ENCODE peak calls at places on chromosomes 16 and 17, in six cellular contexts. A is cardiac fibroblast; C is effector memory CD8-positive, alpha-beta T cell; F is NCI-H345; O is IMR-90; Z is AG09309. M is an unnamed sample.
A peak's percentile ranks its signal among the peaks of the same experiment; 100 is the strongest.

GRCh38 chr17:48590603-48591161 is 641 bp upstream of the HOXB3 start:
- DNase-seq in A (no peak), C (no peak), F (peak; percentile 42), O (peak; percentile 16), Z (no peak), M (no peak)

GRCh38 chr17:41360291-41360995 is 9.2 kb downstream of the KRT33B start:
- DNase-seq in A (no peak), C (no peak), F (no peak), O (peak; percentile 59), Z (peak; percentile 72), M (no peak)

GRCh38 chr16:64983983-64984382 is 137.9 kb downstream of the CDH11 start:
- DNase-seq in A (peak; percentile 93), C (no peak), F (peak; percentile 79), O (peak; percentile 89), Z (peak; percentile 57), M (peak; percentile 76)

GRCh38 chr16:20849587-20850390 is 43.5 kb downstream of the REXO5 start:
- DNase-seq in A (peak; percentile 82), C (peak; percentile 63), F (peak; percentile 43), O (peak; percentile 68), Z (peak; percentile 11), M (peak; percentile 68)

GRCh38 chr16:77450790-77451487 is 16.1 kb upstream of the ADAMTS18 start:
- DNase-seq in A (no peak), C (no peak), F (peak; percentile 94), O (no peak), Z (no peak), M (no peak)

GRCh38 chr16:86074651-86075487 is 175.9 kb downstream of the IRF8 start:
- DNase-seq in A (no peak), C (no peak), F (no peak), O (peak; percentile 61), Z (no peak), M (no peak)

GRCh38 chr17:36443777-36444176 is 42.7 kb upstream of the ZNHIT3 start:
- DNase-seq in A (no peak), C (no peak), F (no peak), O (no peak), Z (no peak), M (no peak)

GRCh38 chr17:5780476-5780875 is 196.2 kb upstream of the NLRP1 start:
- DNase-seq in A (peak; percentile 70), C (no peak), F (no peak), O (peak; percentile 79), Z (no peak), M (peak; percentile 14)

GRCh38 chr17:45288825-45289224 is 26.9 kb upstream of the SPATA32 start:
- DNase-seq in A (no peak), C (no peak), F (peak; percentile 86), O (no peak), Z (no peak), M (no peak)

GRCh38 chr17:36755586-36755985 is 154.2 kb downstream of the MRM1 start:
- DNase-seq in A (peak; percentile 20), C (peak; percentile 34), F (peak; percentile 39), O (no peak), Z (no peak), M (peak; percentile 64)

GRCh38 chr16:84896847-84897246 is 77.1 kb downstream of the CRISPLD2 start:
- DNase-seq in A (no peak), C (no peak), F (no peak), O (no peak), Z (no peak), M (no peak)

GRCh38 chr17:75459590-75460267 is 3.3 kb downstream of the TMEM94 start:
- DNase-seq in A (no peak), C (no peak), F (no peak), O (no peak), Z (no peak), M (peak; percentile 79)

GRCh38 chr17:63601439-63602371 is 1.0 kb downstream of the TACO1 start:
- DNase-seq in A (peak; percentile 24), C (no peak), F (no peak), O (peak; percentile 32), Z (no peak), M (no peak)

GRCh38 chr17:64402469-64402868 is 11.8 kb upstream of the PECAM1 start:
- DNase-seq in A (no peak), C (no peak), F (no peak), O (no peak), Z (no peak), M (no peak)

GRCh38 chr17:38748329-38749221 is at the start of gene PCGF2:
- DNase-seq in A (peak; percentile 90), C (no peak), F (peak; percentile 96), O (peak; percentile 89), Z (no peak), M (peak; percentile 92)

GRCh38 chr17:77371117-77371887 is 230.5 kb downstream of the SEC14L1 start:
- DNase-seq in A (no peak), C (no peak), F (peak; percentile 85), O (peak; percentile 50), Z (no peak), M (no peak)